ENCODE peak calls at places on chromosome 7, in ten cellular contexts. G is NCI-H1092 treated with DMSO at 0.1 percent for 48 hours; P is activated T-helper 1 cell treated with anti-CD3 and anti-CD28 coated beads, Interleukin-12 subunit alpha, Interleukin-12 subunit beta, Interleukin-2, Interleukin-4 antibody, amounts not matched to agents 30 ng/mL and 10 ng/mL and 1 ng/mL, durations not matched to agents 14 hours and 24 hours and 36 hours; Z is GM13977; F is GM18507; X is NCI-H2107; I is mucosa of gallbladder; C is activated CD4-positive, alpha-beta T cell treated with anti-CD3 and anti-CD28 coated beads for 48 hours; N is adipocyte; S is NCI-H2171 treated with DMSO at 0.1 percent for 48 hours. Y is an unnamed sample.

GRCh38 chr7:16466087-16466472 is 542 bp upstream of the SOSTDC1 start:
- DNase-seq in Z (no peak), C (no peak), S (no peak), P (no peak), X (no peak), I (no peak), N (no peak), F (no peak), G (no peak), Y (no peak)

GRCh38 chr7:33841658-33842057 is 63.7 kb upstream of the BMPER start:
- DNase-seq in C (no peak), X (no peak), Z (no peak), P (no peak), I (peak; percentile 21), G (peak; percentile 78), N (no peak), F (no peak), S (peak; percentile 52), Y (no peak)

GRCh38 chr7:45999541-45999940 is 78.5 kb upstream of the IGFBP3 start:
- DNase-seq in X (no peak), N (no peak), I (no peak), F (no peak), S (no peak), G (no peak), C (no peak), P (no peak), Z (no peak), Y (no peak)

GRCh38 chr7:130334274-130334673 is 10.3 kb upstream of the CPA5 start:
- DNase-seq in C (no peak), Z (no peak), N (no peak), I (no peak), P (no peak), G (no peak), S (no peak), X (no peak), F (no peak), Y (no peak)

GRCh38 chr7:114008696-114009095 is 89.9 kb upstream of the PPP1R3A start:
- DNase-seq in N (no peak), G (no peak), F (no peak), S (peak; percentile 87), C (no peak), Z (no peak), X (no peak), P (no peak), I (no peak), Y (no peak)

GRCh38 chr7:22853674-22854157 is 31.1 kb upstream of the TOMM7 start:
- DNase-seq in G (no peak), P (peak; percentile 58), C (peak; percentile 71), X (no peak), N (no peak), Z (peak; percentile 25), S (peak; percentile 39), F (peak; percentile 33), I (no peak), Y (peak; percentile 89)

GRCh38 chr7:26603631-26604030 is 260.8 kb downstream of the SKAP2 start:
- DNase-seq in S (no peak), G (no peak), X (no peak), N (no peak), P (no peak), C (no peak), F (no peak), Z (no peak), I (no peak), Y (no peak)

GRCh38 chr7:30917216-30917893 is 5.7 kb downstream of the AQP1 start:
- DNase-seq in N (no peak), I (no peak), S (no peak), X (no peak), G (no peak), P (no peak), C (no peak), Z (no peak), F (no peak), Y (no peak)

GRCh38 chr7:110090113-110090820 is 1000.7 kb upstream of the LRRN3 start:
- DNase-seq in S (no peak), I (peak; percentile 13), Z (peak; percentile 7), G (peak; percentile 15), C (no peak), F (no peak), X (no peak), P (no peak), N (peak; percentile 43), Y (peak; percentile 56)

GRCh38 chr7:121436688-121437087 is 40.6 kb upstream of the FAM3C start:
- DNase-seq in Z (no peak), I (no peak), P (no peak), G (no peak), C (no peak), X (no peak), S (no peak), F (no peak), N (no peak), Y (no peak)

GRCh38 chr7:114937422-114937821 is 15.5 kb downstream of the MDFIC start:
- DNase-seq in S (no peak), X (no peak), N (no peak), P (no peak), G (no peak), F (no peak), C (no peak), Z (no peak), I (no peak), Y (no peak)

GRCh38 chr7:141231018-141231792 is 157.3 kb downstream of the TMEM178B start:
- DNase-seq in C (no peak), X (peak; percentile 29), Z (no peak), F (no peak), I (no peak), P (no peak), G (peak; percentile 46), S (peak; percentile 20), N (peak; percentile 39), Y (no peak)

GRCh38 chr7:55432937-55433784 is 68.0 kb downstream of the LANCL2 start:
- DNase-seq in C (no peak), I (no peak), N (peak; percentile 36), X (peak; percentile 64), Z (peak; percentile 76), S (peak; percentile 72), G (peak; percentile 80), P (no peak), F (peak; percentile 22), Y (peak; percentile 43)

GRCh38 chr7:138161600-138162081 is 85.4 kb downstream of the AKR1D1 start:
- DNase-seq in F (peak; percentile 76), X (peak; percentile 85), P (peak; percentile 61), G (peak; percentile 98), C (peak; percentile 80), Z (peak; percentile 90), I (peak; percentile 90), S (peak; percentile 95), N (peak; percentile 90), Y (peak; percentile 89)

GRCh38 chr7:43585521-43585920 is 2.6 kb downstream of the STK17A start:
- DNase-seq in F (no peak), C (no peak), X (no peak), S (no peak), Z (peak; percentile 21), I (no peak), P (no peak), G (no peak), N (peak; percentile 88), Y (peak; percentile 58)

GRCh38 chr7:127769137-127769536 is 117.1 kb downstream of the SND1 start:
- DNase-seq in C (no peak), X (no peak), Z (no peak), N (no peak), F (no peak), P (no peak), I (no peak), S (no peak), G (no peak), Y (no peak)

GRCh38 chr7:80428161-80429054 is 83.5 kb downstream of the GNAT3 start:
- DNase-seq in P (no peak), N (peak; percentile 84), X (peak; percentile 47), S (peak; percentile 64), I (peak; percentile 49), G (peak; percentile 86), Z (peak; percentile 29), C (no peak), F (no peak), Y (peak; percentile 78)

GRCh38 chr7:74598558-74598957 is 59.0 kb upstream of the GTF2I start:
- DNase-seq in N (peak; percentile 35), X (no peak), Z (no peak), F (no peak), G (no peak), C (no peak), P (no peak), I (no peak), S (no peak), Y (no peak)

GRCh38 chr7:44294325-44295069 is 30.9 kb downstream of the CAMK2B start:
- DNase-seq in F (no peak), C (peak; percentile 0), G (no peak), I (peak; percentile 7), Z (no peak), X (no peak), P (no peak), S (no peak), N (no peak), Y (no peak)

GRCh38 chr7:145313601-145314000 is 477.7 kb upstream of the TPK1 start:
- DNase-seq in I (no peak), C (no peak), G (no peak), P (no peak), F (no peak), X (no peak), N (no peak), Z (no peak), S (no peak), Y (no peak)

GRCh38 chr7:41033526-41033925 is 669.4 kb downstream of the INHBA start:
- DNase-seq in P (no peak), I (no peak), G (no peak), S (no peak), F (no peak), Z (no peak), C (no peak), X (no peak), N (no peak), Y (no peak)

GRCh38 chr7:100894860-100895700 is 608 bp downstream of the ACHE start:
- DNase-seq in S (peak; percentile 34), C (peak; percentile 68), Z (peak; percentile 79), G (no peak), X (no peak), P (no peak), F (no peak), I (peak; percentile 45), N (peak; percentile 78), Y (peak; percentile 16)

GRCh38 chr7:21067216-21067615 is 280.5 kb upstream of the SP8 start:
- DNase-seq in S (no peak), P (no peak), Z (no peak), X (no peak), C (no peak), G (no peak), I (no peak), F (no peak), N (no peak), Y (no peak)

GRCh38 chr7:73758581-73759138 is 11.4 kb downstream of the CLDN3 start:
- DNase-seq in N (no peak), S (no peak), Z (no peak), I (peak; percentile 73), F (no peak), P (no peak), X (no peak), G (no peak), C (no peak), Y (no peak)

GRCh38 chr7:47572101-47572460 is 9.8 kb downstream of the TNS3 start:
- DNase-seq in Z (no peak), G (peak; percentile 89), P (no peak), N (no peak), X (no peak), S (no peak), I (no peak), C (no peak), F (no peak), Y (no peak)